ENCODE peak calls at places on chromosomes 4 and X, in seven cellular contexts. One of them, this sample, is unnamed. For H3K9me3, the result is how much of the 10 kb centered on the place peaks cover.

GRCh38 chrX:107628662-107629532 is 587 bp downstream of the PRPS1 start:
- DNase-seq in lower lobe of right lung: peak
- DNase-seq in fibroblast of lung: peak
- DNase-seq in tibial nerve: no peak
- DNase-seq in kidney: no peak
- DNase-seq in heart left ventricle: peak
- DNase-seq in Peyer's patch: peak
- DNase-seq in this sample: peak

GRCh38 chr4:24727390-24727789 is 68.0 kb upstream of the SOD3 start:
- DNase-seq in lower lobe of right lung: no peak
- DNase-seq in fibroblast of lung: no peak
- DNase-seq in tibial nerve: no peak
- DNase-seq in kidney: no peak
- DNase-seq in heart left ventricle: no peak
- DNase-seq in Peyer's patch: no peak
- DNase-seq in this sample: no peak

GRCh38 chr4:38069271-38069760 is 109.1 kb downstream of the PTTG2 start:
- DNase-seq in lower lobe of right lung: no peak
- DNase-seq in fibroblast of lung: peak
- DNase-seq in tibial nerve: no peak
- DNase-seq in kidney: no peak
- DNase-seq in heart left ventricle: no peak
- DNase-seq in Peyer's patch: peak
- DNase-seq in this sample: no peak

GRCh38 chrX:153886915-153887314 is 942 bp upstream of the L1CAM start:
- DNase-seq in lower lobe of right lung: no peak
- DNase-seq in fibroblast of lung: no peak
- DNase-seq in tibial nerve: no peak
- DNase-seq in kidney: peak
- DNase-seq in heart left ventricle: no peak
- DNase-seq in Peyer's patch: no peak
- DNase-seq in this sample: no peak

GRCh38 chr4:183504930-183505555 is at the start of gene ING2:
- DNase-seq in lower lobe of right lung: no peak
- DNase-seq in fibroblast of lung: no peak
- DNase-seq in tibial nerve: no peak
- DNase-seq in kidney: peak
- DNase-seq in heart left ventricle: no peak
- DNase-seq in Peyer's patch: no peak
- DNase-seq in this sample: no peak

GRCh38 chrX:141415889-141416288 is 168.6 kb downstream of the SPANXA1 start:
- DNase-seq in lower lobe of right lung: no peak
- DNase-seq in fibroblast of lung: no peak
- DNase-seq in tibial nerve: no peak
- DNase-seq in kidney: no peak
- DNase-seq in heart left ventricle: no peak
- DNase-seq in Peyer's patch: no peak
- DNase-seq in this sample: no peak

GRCh38 chr4:124640037-124640730 is 72.3 kb downstream of the ANKRD50 start:
- DNase-seq in lower lobe of right lung: no peak
- DNase-seq in fibroblast of lung: peak
- DNase-seq in tibial nerve: no peak
- DNase-seq in kidney: no peak
- DNase-seq in heart left ventricle: no peak
- DNase-seq in Peyer's patch: no peak
- DNase-seq in this sample: no peak

GRCh38 chr4:176340871-176341685 is 21.3 kb downstream of the SPCS3 start:
- DNase-seq in lower lobe of right lung: no peak
- DNase-seq in fibroblast of lung: peak
- DNase-seq in tibial nerve: no peak
- DNase-seq in kidney: no peak
- DNase-seq in heart left ventricle: no peak
- DNase-seq in Peyer's patch: no peak
- DNase-seq in this sample: no peak

GRCh38 chr4:30402276-30402675 is 317.9 kb upstream of the PCDH7 start:
- DNase-seq in lower lobe of right lung: no peak
- DNase-seq in fibroblast of lung: peak
- DNase-seq in tibial nerve: no peak
- DNase-seq in kidney: no peak
- DNase-seq in heart left ventricle: no peak
- DNase-seq in Peyer's patch: no peak
- DNase-seq in this sample: no peak

GRCh38 chr4:39367166-39367565 is 1.0 kb upstream of the RFC1 start:
- DNase-seq in lower lobe of right lung: no peak
- DNase-seq in fibroblast of lung: no peak
- DNase-seq in tibial nerve: no peak
- DNase-seq in kidney: no peak
- DNase-seq in heart left ventricle: no peak
- DNase-seq in Peyer's patch: no peak
- DNase-seq in this sample: no peak

GRCh38 chr4:144579411-144580020 is 66.4 kb upstream of the HHIP start:
- DNase-seq in lower lobe of right lung: no peak
- DNase-seq in fibroblast of lung: no peak
- DNase-seq in tibial nerve: no peak
- DNase-seq in kidney: no peak
- DNase-seq in heart left ventricle: no peak
- DNase-seq in Peyer's patch: no peak
- DNase-seq in this sample: no peak

GRCh38 chr4:153067376-153067775 is 131.3 kb downstream of the FHDC1 start:
- DNase-seq in lower lobe of right lung: no peak
- DNase-seq in fibroblast of lung: peak
- DNase-seq in tibial nerve: no peak
- DNase-seq in kidney: no peak
- DNase-seq in heart left ventricle: no peak
- DNase-seq in Peyer's patch: no peak
- DNase-seq in this sample: no peak

GRCh38 chrX:9873952-9874351 is 87.7 kb downstream of the SHROOM2 start:
- DNase-seq in lower lobe of right lung: peak
- DNase-seq in fibroblast of lung: peak
- DNase-seq in tibial nerve: no peak
- DNase-seq in kidney: no peak
- DNase-seq in heart left ventricle: no peak
- DNase-seq in Peyer's patch: no peak
- DNase-seq in this sample: no peak

GRCh38 chr4:11698846-11699590 is 270.3 kb upstream of the HS3ST1 start:
- DNase-seq in lower lobe of right lung: no peak
- DNase-seq in fibroblast of lung: peak
- DNase-seq in tibial nerve: no peak
- DNase-seq in kidney: no peak
- DNase-seq in heart left ventricle: no peak
- DNase-seq in Peyer's patch: no peak
- DNase-seq in this sample: no peak

GRCh38 chr4:41409095-41409494 is 128.9 kb upstream of the LIMCH1 start:
- DNase-seq in lower lobe of right lung: no peak
- DNase-seq in fibroblast of lung: peak
- DNase-seq in tibial nerve: no peak
- DNase-seq in kidney: no peak
- DNase-seq in heart left ventricle: no peak
- DNase-seq in Peyer's patch: no peak
- DNase-seq in this sample: no peak

GRCh38 chr4:113960684-113961321 is 18.6 kb downstream of the ARSJ start:
- DNase-seq in lower lobe of right lung: no peak
- DNase-seq in fibroblast of lung: no peak
- DNase-seq in tibial nerve: no peak
- DNase-seq in kidney: no peak
- DNase-seq in heart left ventricle: no peak
- DNase-seq in Peyer's patch: no peak
- DNase-seq in this sample: no peak

GRCh38 chr4:113961322-113961698 is 18.1 kb downstream of the ARSJ start:
- DNase-seq in lower lobe of right lung: no peak
- DNase-seq in fibroblast of lung: peak
- DNase-seq in tibial nerve: no peak
- DNase-seq in kidney: no peak
- DNase-seq in heart left ventricle: no peak
- DNase-seq in Peyer's patch: no peak
- DNase-seq in this sample: no peak

GRCh38 chr4:113957961-113958360 is 21.5 kb downstream of the ARSJ start:
- DNase-seq in lower lobe of right lung: no peak
- DNase-seq in fibroblast of lung: peak
- DNase-seq in tibial nerve: no peak
- DNase-seq in kidney: no peak
- DNase-seq in heart left ventricle: no peak
- DNase-seq in Peyer's patch: no peak
- DNase-seq in this sample: no peak

GRCh38 chr4:113958766-113959540 is 20.5 kb downstream of the ARSJ start:
- DNase-seq in lower lobe of right lung: no peak
- DNase-seq in fibroblast of lung: peak
- DNase-seq in tibial nerve: no peak
- DNase-seq in kidney: no peak
- DNase-seq in heart left ventricle: no peak
- DNase-seq in Peyer's patch: no peak
- DNase-seq in this sample: no peak

DNA sequence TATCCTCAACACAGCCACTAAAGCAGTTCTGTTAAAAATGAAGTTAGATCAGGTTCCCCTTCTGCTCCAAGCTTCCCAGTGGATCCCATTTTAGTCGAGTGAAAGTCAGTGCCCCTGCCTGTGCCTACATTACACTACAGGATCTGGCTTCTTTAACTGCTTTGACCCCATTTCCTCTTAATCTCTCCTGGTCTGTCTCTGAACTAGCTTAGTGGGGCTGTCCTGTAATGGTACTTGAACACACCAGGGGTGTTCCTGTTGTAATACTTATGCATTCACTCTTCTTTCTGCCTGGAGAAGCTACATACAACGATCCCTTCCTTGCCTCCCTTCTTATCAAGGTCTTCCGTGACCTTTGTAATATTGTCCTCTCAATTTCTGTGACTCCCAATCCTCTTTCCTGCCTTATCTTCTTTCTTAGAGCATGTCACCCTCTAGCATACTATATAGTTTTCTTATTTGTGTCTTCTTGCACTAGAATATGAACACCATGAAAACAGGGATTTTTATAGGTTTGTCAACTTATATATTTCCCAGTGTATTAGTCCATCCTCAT is 16.6 kb downstream of the ARSJ start:
- DNase-seq in lower lobe of right lung: no peak
- DNase-seq in fibroblast of lung: no peak
- DNase-seq in tibial nerve: no peak
- DNase-seq in kidney: no peak
- DNase-seq in heart left ventricle: no peak
- DNase-seq in Peyer's patch: no peak
- DNase-seq in this sample: no peak
- H3K27ac ChIP-seq in lower lobe of right lung: no peak
- H3K27ac ChIP-seq in fibroblast of lung: peak
- H3K27ac ChIP-seq in tibial nerve: no peak
- H3K27ac ChIP-seq in kidney: no peak
- H3K27ac ChIP-seq in heart left ventricle: no peak
- H3K27ac ChIP-seq in Peyer's patch: no peak
- H3K27ac ChIP-seq in this sample: no peak

DNA sequence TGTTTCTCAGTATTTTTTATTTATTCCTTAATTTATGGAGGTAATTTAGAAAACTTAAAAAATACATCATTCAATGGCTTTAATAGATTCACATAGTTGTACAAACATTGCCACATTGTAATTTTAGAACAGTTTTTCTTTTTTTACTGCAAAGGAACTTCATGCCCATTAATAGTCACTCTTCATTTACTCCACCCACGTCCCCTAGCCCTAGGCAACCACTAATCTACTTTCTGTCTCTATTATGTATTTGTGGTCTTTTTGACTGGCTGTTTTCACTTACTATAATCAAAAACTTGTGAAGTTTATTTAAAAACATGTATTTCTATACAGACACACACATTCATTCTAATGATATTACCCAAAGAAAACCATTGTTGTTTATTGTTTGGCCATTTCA is 664.8 kb downstream of the GRID2 start:
- DNase-seq in lower lobe of right lung: no peak
- DNase-seq in fibroblast of lung: no peak
- DNase-seq in tibial nerve: no peak
- DNase-seq in kidney: no peak
- DNase-seq in heart left ventricle: no peak
- DNase-seq in Peyer's patch: no peak
- DNase-seq in this sample: no peak
- TF ChIP-seq CTCF in lower lobe of right lung: no peak
- TF ChIP-seq CTCF in fibroblast of lung: no peak
- TF ChIP-seq CTCF in tibial nerve: no peak
- TF ChIP-seq CTCF in kidney: no peak
- TF ChIP-seq CTCF in heart left ventricle: no peak
- TF ChIP-seq CTCF in Peyer's patch: no peak
- TF ChIP-seq CTCF in this sample: no peak

GRCh38 chrX:39894626-39895025 is 203.1 kb downstream of the BCOR start:
- DNase-seq in lower lobe of right lung: peak
- DNase-seq in fibroblast of lung: no peak
- DNase-seq in tibial nerve: no peak
- DNase-seq in kidney: peak
- DNase-seq in heart left ventricle: no peak
- DNase-seq in Peyer's patch: no peak
- DNase-seq in this sample: no peak
- H3K9me3 ChIP-seq in lower lobe of right lung: under half
- H3K9me3 ChIP-seq in fibroblast of lung: under half
- H3K9me3 ChIP-seq in tibial nerve: under half
- H3K9me3 ChIP-seq in kidney: under half
- H3K9me3 ChIP-seq in heart left ventricle: under half
- H3K9me3 ChIP-seq in Peyer's patch: under half
- H3K9me3 ChIP-seq in this sample: under half

GRCh38 chr4:81606166-81606565 is 134.5 kb upstream of the RASGEF1B start:
- DNase-seq in lower lobe of right lung: no peak
- DNase-seq in fibroblast of lung: no peak
- DNase-seq in tibial nerve: no peak
- DNase-seq in kidney: no peak
- DNase-seq in heart left ventricle: no peak
- DNase-seq in Peyer's patch: no peak
- DNase-seq in this sample: no peak
- H3K27ac ChIP-seq in lower lobe of right lung: no peak
- H3K27ac ChIP-seq in fibroblast of lung: no peak
- H3K27ac ChIP-seq in tibial nerve: no peak
- H3K27ac ChIP-seq in kidney: no peak
- H3K27ac ChIP-seq in heart left ventricle: no peak
- H3K27ac ChIP-seq in Peyer's patch: no peak
- H3K27ac ChIP-seq in this sample: no peak

GRCh38 chr4:56821394-56822263 is at the start of gene SPINK2:
- DNase-seq in lower lobe of right lung: peak
- DNase-seq in fibroblast of lung: no peak
- DNase-seq in tibial nerve: no peak
- DNase-seq in kidney: peak
- DNase-seq in heart left ventricle: no peak
- DNase-seq in Peyer's patch: peak
- DNase-seq in this sample: peak
- TF ChIP-seq CTCF in lower lobe of right lung: no peak
- TF ChIP-seq CTCF in fibroblast of lung: peak
- TF ChIP-seq CTCF in tibial nerve: no peak
- TF ChIP-seq CTCF in kidney: no peak
- TF ChIP-seq CTCF in heart left ventricle: no peak
- TF ChIP-seq CTCF in Peyer's patch: no peak
- TF ChIP-seq CTCF in this sample: no peak

This sample was measured in CD8-positive, alpha-beta T cell.